ENCODE peak calls at places on chromosome 6, in nine cellular contexts. S is tibial artery, I is esophagus squamous epithelium, B is PC-9, A is left ventricle myocardium inferior, G is upper lobe of right lung, X is dorsolateral prefrontal cortex, C is sigmoid colon, M is AG04450. R is an unnamed sample.

GRCh38 chr6:157908369-157909281 is 73.0 kb upstream of the SYNJ2 start:
- DNase-seq in M (no peak), I (no peak), B (no peak), S (no peak), G (no peak), A (no peak), C (no peak), X (no peak), R (no peak)

GRCh38 chr6:66961191-66961590 is 1254.2 kb upstream of the EYS start:
- DNase-seq in M (no peak), B (no peak), I (no peak), S (no peak), A (no peak), X (no peak), C (no peak), G (no peak), R (no peak)

GRCh38 chr6:169623975-169624374 is 77.9 kb downstream of the WDR27 start:
- DNase-seq in X (no peak), I (no peak), S (no peak), C (no peak), A (no peak), M (no peak), G (no peak), B (no peak), R (no peak)

GRCh38 chr6:21999012-21999528 is 297.8 kb downstream of the PRL start:
- DNase-seq in G (no peak), B (no peak), A (no peak), I (no peak), S (no peak), C (no peak), X (no peak), M (no peak), R (no peak)

GRCh38 chr6:149884215-149884614 is 13.7 kb downstream of the RAET1E start:
- DNase-seq in A (no peak), G (peak), I (no peak), B (no peak), M (no peak), X (no peak), S (no peak), C (no peak), R (no peak)

GRCh38 chr6:20319520-20320357 is 81.9 kb upstream of the E2F3 start:
- DNase-seq in X (no peak), M (no peak), I (peak), A (no peak), C (no peak), B (no peak), G (peak), S (no peak), R (no peak)

GRCh38 chr6:169864148-169865030 is 113.0 kb downstream of the ERMARD start:
- DNase-seq in S (no peak), B (no peak), A (no peak), G (no peak), M (no peak), X (no peak), C (peak), I (no peak), R (no peak)

GRCh38 chr6:44072959-44073611 is 54.2 kb downstream of the MRPL14 start:
- DNase-seq in A (peak), I (no peak), X (peak), B (peak), C (peak), S (peak), M (no peak), G (peak), R (peak)

GRCh38 chr6:166514196-166514595 is 72.3 kb downstream of the RAMACL start:
- DNase-seq in C (no peak), S (peak), A (no peak), G (no peak), B (no peak), M (no peak), I (no peak), X (no peak), R (no peak)

GRCh38 chr6:13303668-13304017 is 24.7 kb downstream of the TBC1D7 start:
- DNase-seq in M (peak), B (no peak), C (peak), X (no peak), S (peak), I (no peak), G (peak), A (peak), R (peak)

GRCh38 chr6:161076211-161076677 is 84.7 kb downstream of the MAP3K4 start:
- DNase-seq in I (no peak), A (no peak), X (no peak), C (no peak), B (no peak), G (no peak), M (no peak), S (no peak), R (no peak)

GRCh38 chr6:118881440-118882313 is 12.3 kb upstream of the ASF1A start:
- DNase-seq in B (no peak), C (no peak), M (no peak), X (no peak), S (no peak), I (no peak), A (no peak), G (no peak), R (no peak)

GRCh38 chr6:118877806-118878205 is 16.1 kb upstream of the ASF1A start:
- DNase-seq in M (no peak), G (no peak), X (no peak), S (no peak), B (no peak), I (no peak), A (no peak), C (no peak), R (no peak)

GRCh38 chr6:118886641-118887040 is 7.3 kb upstream of the ASF1A start:
- DNase-seq in A (no peak), M (no peak), C (no peak), G (no peak), I (no peak), X (no peak), B (no peak), S (no peak), R (no peak)

GRCh38 chr6:118876814-118877213 is 17.1 kb upstream of the ASF1A start:
- DNase-seq in C (no peak), S (no peak), X (no peak), B (no peak), I (no peak), M (no peak), A (no peak), G (no peak), R (no peak)

GRCh38 chr6:118882314-118882905 is 11.5 kb upstream of the ASF1A start:
- DNase-seq in M (no peak), C (no peak), X (no peak), B (no peak), S (no peak), I (no peak), A (no peak), G (no peak), R (no peak)
- H3K27ac ChIP-seq in M (no peak), C (no peak), X (no peak), B (no peak), S (no peak), I (no peak), A (no peak), G (no peak), R (no peak)

DNA sequence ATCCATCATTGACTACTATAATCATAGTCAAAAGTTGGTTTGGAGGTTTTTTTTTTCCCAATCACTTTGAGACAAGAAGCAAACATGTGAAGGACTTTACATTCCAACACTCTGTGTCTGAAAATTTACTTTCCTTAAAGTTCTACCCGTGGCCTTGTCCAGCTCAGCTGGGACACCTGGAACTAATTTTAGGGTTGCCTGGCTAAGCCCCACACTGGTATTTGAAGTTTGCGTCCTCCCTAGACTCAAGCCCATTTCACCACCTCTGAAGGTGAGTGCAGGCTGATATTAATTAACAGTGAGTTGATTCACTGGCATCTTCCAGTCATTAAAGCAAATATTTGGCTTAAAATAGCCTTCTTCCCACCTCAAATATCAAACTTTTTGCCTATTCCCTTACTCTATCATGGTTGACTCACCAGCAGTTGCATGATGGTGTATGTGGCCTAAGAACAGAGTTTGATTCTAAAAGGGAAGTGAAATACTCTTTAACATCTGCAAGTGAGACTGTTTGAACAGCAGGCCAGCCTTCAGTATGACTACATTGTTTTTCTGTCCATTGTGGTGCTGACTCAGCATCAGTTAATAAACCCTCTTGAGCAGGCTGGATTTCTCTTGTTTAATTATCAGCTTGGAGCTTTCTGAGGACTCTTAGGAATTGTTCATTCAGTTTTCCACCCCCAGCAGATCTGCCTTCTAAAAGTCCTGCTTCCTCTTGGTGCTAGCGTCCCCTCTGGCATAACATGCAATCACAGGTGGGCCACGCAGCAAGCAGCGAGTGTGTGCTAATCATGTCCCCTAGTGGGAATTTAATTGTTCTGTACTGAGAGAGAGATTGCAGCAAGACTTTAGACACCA is 1.8 kb upstream of the PRDM1 start:
- DNase-seq in A (no peak), S (no peak), C (no peak), M (peak), X (no peak), B (no peak), G (no peak), I (no peak), R (peak)
- TF ChIP-seq CTCF in A (peak), S (no peak), C (no peak), M (peak), X (peak), B (no peak), G (peak), I (no peak), R (no peak)

GRCh38 chr6:36643967-36644366 is 34.5 kb upstream of the CDKN1A start:
- DNase-seq in G (no peak), X (no peak), M (no peak), I (no peak), C (no peak), B (no peak), S (no peak), A (no peak), R (no peak)

GRCh38 chr6:36639171-36639808 is 39.2 kb upstream of the CDKN1A start:
- DNase-seq in B (no peak), S (no peak), A (no peak), M (no peak), G (no peak), C (no peak), I (no peak), X (no peak), R (no peak)

GRCh38 chr6:36641543-36641942 is 37.0 kb upstream of the CDKN1A start:
- DNase-seq in M (no peak), A (no peak), S (no peak), B (no peak), X (no peak), I (no peak), C (no peak), G (no peak), R (no peak)

GRCh38 chr6:36638579-36638978 is 39.9 kb upstream of the CDKN1A start:
- DNase-seq in M (no peak), B (no peak), A (no peak), G (no peak), I (no peak), S (no peak), X (no peak), C (no peak), R (no peak)

DNA sequence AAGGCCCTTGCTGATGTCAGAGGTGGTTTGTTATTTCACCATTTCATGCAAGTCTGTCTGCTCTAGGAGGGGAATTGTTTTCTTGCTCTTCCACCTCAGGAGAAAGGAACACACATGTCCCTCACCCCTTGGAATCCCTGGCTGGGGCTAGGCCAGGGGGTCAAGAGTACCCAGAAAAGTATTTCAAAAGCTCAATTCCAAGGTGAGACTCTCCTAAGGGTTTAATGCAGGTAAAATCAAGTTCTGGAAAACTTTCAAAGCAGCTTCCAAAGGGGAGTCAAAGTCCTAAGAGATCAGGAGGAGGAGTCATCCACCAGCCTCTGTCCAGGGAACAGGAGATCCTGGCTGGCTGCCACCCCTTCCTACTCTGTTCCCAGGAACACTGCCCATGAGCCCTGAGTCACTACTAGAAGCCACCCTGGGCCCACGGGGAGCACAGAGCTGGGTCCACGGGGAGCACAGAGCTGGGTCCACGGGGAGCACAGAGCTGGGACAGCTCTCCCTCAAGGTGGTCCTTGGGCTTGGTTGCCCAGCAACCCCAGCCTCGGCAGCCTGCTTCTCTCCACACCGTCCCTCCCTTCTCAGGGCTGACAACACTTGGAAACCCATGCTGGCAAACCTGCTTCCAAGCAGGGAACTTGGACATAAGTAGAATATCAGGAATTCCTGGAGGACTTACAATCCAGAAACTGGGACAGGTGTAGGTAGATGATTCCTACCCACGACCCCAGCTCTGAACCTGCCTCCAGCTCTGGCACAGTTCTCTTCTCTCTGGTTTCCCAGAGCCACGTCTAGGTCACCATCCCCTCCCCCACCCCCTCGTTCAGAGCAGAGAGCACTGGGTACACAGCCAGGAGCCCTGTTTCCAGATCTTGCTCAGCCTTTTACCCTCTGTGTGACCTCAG is 35.3 kb upstream of the CDKN1A start:
- DNase-seq in A (peak), I (no peak), C (peak), B (peak), X (no peak), G (no peak), S (peak), M (peak), R (peak)
- H3K27ac ChIP-seq in A (peak), I (peak), C (peak), B (peak), X (no peak), G (no peak), S (peak), M (peak), R (peak)

DNA sequence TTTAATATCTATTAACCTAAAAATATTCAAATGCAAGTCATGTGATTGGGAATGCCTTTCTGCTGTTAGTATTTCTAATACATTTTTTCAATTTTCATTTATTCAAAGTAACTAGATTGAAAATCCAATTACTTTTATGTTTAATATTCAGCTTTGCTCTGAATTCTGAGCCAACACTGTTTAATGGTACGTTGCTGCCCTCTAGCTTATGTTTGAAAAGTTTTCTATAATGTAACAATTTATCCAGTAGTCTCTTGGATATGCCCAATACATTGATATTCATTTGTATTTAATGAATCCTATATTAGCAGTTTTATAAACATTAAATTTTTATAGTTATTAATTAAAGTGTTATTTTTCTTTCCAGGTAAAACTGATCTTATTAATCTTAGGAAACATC is 47.4 kb downstream of the LGSN start:
- DNase-seq in G (no peak), A (no peak), B (no peak), I (no peak), M (no peak), X (no peak), S (no peak), C (no peak), R (no peak)
- TF ChIP-seq CTCF in G (peak), A (no peak), B (peak), I (no peak), M (peak), X (peak), S (no peak), C (no peak), R (no peak)

DNA sequence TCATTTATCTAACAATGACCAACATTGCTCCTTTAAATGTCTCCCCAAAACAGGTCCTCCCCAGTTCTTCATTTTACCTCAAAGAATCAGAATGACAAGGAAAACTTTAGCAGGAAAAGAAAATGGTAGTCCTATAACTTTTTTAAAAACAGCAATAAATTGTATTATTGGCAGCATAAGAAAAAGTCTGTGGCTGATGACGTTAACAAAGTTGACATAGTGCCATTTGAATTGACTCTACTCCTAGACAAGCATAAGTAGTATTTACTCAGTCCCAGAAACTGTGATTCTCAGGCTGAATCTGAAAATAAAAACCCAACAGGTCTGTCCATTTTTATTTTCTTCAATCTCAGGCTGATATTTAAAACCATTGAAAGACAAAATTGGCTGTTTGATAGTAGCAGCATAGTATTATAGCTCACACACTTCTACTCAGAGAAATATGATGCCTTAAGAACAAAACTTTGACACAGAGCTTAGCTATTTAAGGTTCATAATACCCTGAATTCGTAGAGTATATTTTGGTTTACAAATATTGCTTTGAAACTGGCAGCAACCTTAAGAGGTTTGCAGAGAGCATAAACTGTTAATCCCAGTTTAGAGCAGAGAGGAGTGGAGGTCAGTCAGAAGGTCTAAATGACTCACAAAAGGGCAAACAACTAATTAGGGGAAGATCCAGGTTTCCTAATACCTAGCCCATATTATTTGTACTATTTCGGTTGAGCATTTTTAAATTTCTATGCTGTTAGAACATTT is 35.0 kb upstream of the TENT5A start:
- DNase-seq in A (no peak), C (no peak), X (no peak), S (no peak), B (peak), I (no peak), M (no peak), G (no peak), R (no peak)
- H3K27ac ChIP-seq in A (no peak), C (no peak), X (no peak), S (peak), B (no peak), I (no peak), M (no peak), G (no peak), R (no peak)

GRCh38 chr6:31252625-31253024 is 19.3 kb downstream of the HLA-C start:
- DNase-seq in X (no peak), B (no peak), I (no peak), C (no peak), G (no peak), M (no peak), S (no peak), A (no peak), R (no peak)
- TF ChIP-seq CTCF in X (no peak), B (no peak), I (no peak), C (no peak), G (no peak), M (no peak), S (no peak), A (no peak), R (no peak)

GRCh38 chr6:64249129-64249528 is 613.5 kb downstream of the PHF3 start:
- DNase-seq in X (no peak), M (no peak), B (no peak), A (no peak), I (no peak), G (no peak), C (no peak), S (no peak), R (no peak)
- H3K27ac ChIP-seq in X (no peak), M (no peak), B (no peak), A (no peak), I (no peak), G (no peak), C (no peak), S (no peak), R (no peak)

R was measured in gastrocnemius medialis.